ENCODE peak calls at places on chromosomes 7 and 10, in seven cellular contexts. O is H1, X is HCT116, T is GM12878, E is HepG2, N is K562, Z is SK-N-SH. Q is an unnamed sample.

GRCh38 chr7:1361016-1361755 is 98.1 kb downstream of the MICALL2 start:
- DNase-seq in O (no peak), X (no peak), T (no peak), E (no peak), N (no peak), Z (peak), Q (no peak)

GRCh38 chr10:2731940-2732339 is 335.4 kb upstream of the PFKP start:
- DNase-seq in O (no peak), X (no peak), T (no peak), E (no peak), N (no peak), Z (no peak), Q (no peak)

GRCh38 chr10:103842605-103843004 is 12.8 kb downstream of the SH3PXD2A start:
- DNase-seq in O (no peak), X (no peak), T (no peak), E (peak), N (no peak), Z (no peak), Q (peak)

GRCh38 chr7:25014735-25015134 is 34.8 kb upstream of the OSBPL3 start:
- DNase-seq in O (no peak), X (no peak), T (no peak), E (no peak), N (no peak), Z (no peak), Q (no peak)

GRCh38 chr7:75719626-75720025 is 19.1 kb downstream of the HIP1 start:
- DNase-seq in O (no peak), X (no peak), T (no peak), E (peak), N (no peak), Z (no peak), Q (no peak)

GRCh38 chr10:128735996-128736395 is 609.8 kb upstream of the MKI67 start:
- DNase-seq in O (no peak), X (no peak), T (no peak), E (no peak), N (no peak), Z (no peak), Q (no peak)

GRCh38 chr10:91702586-91703088 is 69.8 kb upstream of the PPP1R3C start:
- DNase-seq in O (no peak), X (no peak), T (no peak), E (no peak), N (no peak), Z (no peak), Q (no peak)

GRCh38 chr10:122590158-122590557 is 29.6 kb downstream of the DMBT1 start:
- DNase-seq in O (no peak), X (no peak), T (no peak), E (no peak), N (no peak), Z (no peak), Q (no peak)

GRCh38 chr10:7192831-7193348 is 217.9 kb downstream of the SFMBT2 start:
- DNase-seq in O (no peak), X (no peak), T (no peak), E (no peak), N (no peak), Z (no peak), Q (no peak)

GRCh38 chr7:140478361-140479061 is 794 bp downstream of the MKRN1 start:
- DNase-seq in O (no peak), X (no peak), T (no peak), E (no peak), N (no peak), Z (peak), Q (no peak)

GRCh38 chr7:51275532-51275931 is 41.1 kb downstream of the COBL start:
- DNase-seq in O (no peak), X (no peak), T (no peak), E (peak), N (no peak), Z (no peak), Q (no peak)

GRCh38 chr7:90312745-90313144 is 8.4 kb downstream of the FAM237B start:
- DNase-seq in O (no peak), X (no peak), T (no peak), E (peak), N (no peak), Z (no peak), Q (peak)

GRCh38 chr10:113529575-113529974 is 23.3 kb upstream of the HABP2 start:
- DNase-seq in O (no peak), X (no peak), T (no peak), E (no peak), N (no peak), Z (no peak), Q (no peak)

GRCh38 chr7:152351168-152351567 is 84.6 kb downstream of the KMT2C start:
- DNase-seq in O (no peak), X (no peak), T (no peak), E (no peak), N (no peak), Z (no peak), Q (peak)

GRCh38 chr10:99661370-99661749 is 2.1 kb downstream of the ENTPD7 start:
- DNase-seq in O (no peak), X (no peak), T (no peak), E (no peak), N (no peak), Z (no peak), Q (no peak)

GRCh38 chr10:101812606-101813005 is 5.6 kb downstream of the OGA start:
- DNase-seq in O (no peak), X (no peak), T (no peak), E (no peak), N (no peak), Z (no peak), Q (no peak)

GRCh38 chr10:63465293-63466167 is at the start of gene JMJD1C:
- DNase-seq in O (peak), X (peak), T (no peak), E (peak), N (peak), Z (peak), Q (peak)

GRCh38 chr10:117174439-117175214 is 22.7 kb upstream of the KCNK18 start:
- DNase-seq in O (peak), X (peak), T (peak), E (peak), N (peak), Z (peak), Q (peak)

GRCh38 chr10:103273026-103273425 is 3.9 kb upstream of the INA start:
- DNase-seq in O (no peak), X (peak), T (no peak), E (no peak), N (no peak), Z (no peak), Q (no peak)

GRCh38 chr10:110392860-110393732 is 88.4 kb upstream of the SMNDC1 start:
- DNase-seq in O (no peak), X (no peak), T (no peak), E (no peak), N (no peak), Z (no peak), Q (no peak)

GRCh38 chr7:93178213-93178612 is 30.0 kb upstream of the SAMD9L start:
- DNase-seq in O (no peak), X (no peak), T (no peak), E (no peak), N (no peak), Z (peak), Q (peak)

GRCh38 chr10:21964983-21965665 is 38.4 kb downstream of the DNAJC1 start:
- DNase-seq in O (no peak), X (no peak), T (no peak), E (no peak), N (no peak), Z (no peak), Q (peak)

GRCh38 chr10:21962362-21962761 is 41.2 kb downstream of the DNAJC1 start:
- DNase-seq in O (no peak), X (no peak), T (no peak), E (no peak), N (no peak), Z (no peak), Q (no peak)

GRCh38 chr10:21959998-21960397 is 43.5 kb downstream of the DNAJC1 start:
- DNase-seq in O (no peak), X (no peak), T (no peak), E (no peak), N (no peak), Z (no peak), Q (no peak)

DNA sequence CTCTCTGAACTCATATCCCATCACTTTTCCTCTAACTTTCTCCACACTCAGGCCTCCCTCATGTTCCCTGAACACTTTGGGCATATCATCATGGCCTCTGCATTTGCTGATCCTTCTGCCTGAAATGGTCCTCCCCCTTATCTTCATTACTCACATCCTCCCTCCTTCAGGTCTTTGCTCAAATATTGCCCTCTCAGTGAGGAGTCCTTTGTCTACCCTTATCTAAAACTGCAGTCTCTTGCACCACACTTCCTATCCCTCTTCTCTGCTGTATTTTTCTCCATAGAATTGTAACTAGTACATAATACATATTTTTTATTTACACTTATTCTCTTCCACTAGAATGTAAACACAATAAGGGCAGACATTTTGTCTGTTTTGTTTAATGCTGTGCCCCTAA is 41.7 kb downstream of the DNAJC1 start:
- DNase-seq in O (no peak), X (no peak), T (no peak), E (no peak), N (peak), Z (no peak), Q (no peak)
- TF ChIP-seq JUND in O (no peak), X (no peak), T (no peak), E (no peak), N (peak), Z (no peak), Q (no peak)

GRCh38 chr7:101175664-101176063 is 4.4 kb downstream of the NAT16 start:
- DNase-seq in O (no peak), X (no peak), T (no peak), E (no peak), N (no peak), Z (no peak), Q (no peak)

GRCh38 chr7:101173752-101174244 is 6.3 kb downstream of the NAT16 start:
- DNase-seq in O (no peak), X (peak), T (no peak), E (no peak), N (peak), Z (peak), Q (peak)

GRCh38 chr7:101172005-101172853 is 6.9 kb upstream of the VGF start:
- DNase-seq in O (no peak), X (no peak), T (no peak), E (no peak), N (no peak), Z (peak), Q (peak)

GRCh38 chr7:101172854-101173751 is 7.0 kb downstream of the NAT16 start:
- DNase-seq in O (no peak), X (no peak), T (no peak), E (no peak), N (peak), Z (peak), Q (no peak)

DNA sequence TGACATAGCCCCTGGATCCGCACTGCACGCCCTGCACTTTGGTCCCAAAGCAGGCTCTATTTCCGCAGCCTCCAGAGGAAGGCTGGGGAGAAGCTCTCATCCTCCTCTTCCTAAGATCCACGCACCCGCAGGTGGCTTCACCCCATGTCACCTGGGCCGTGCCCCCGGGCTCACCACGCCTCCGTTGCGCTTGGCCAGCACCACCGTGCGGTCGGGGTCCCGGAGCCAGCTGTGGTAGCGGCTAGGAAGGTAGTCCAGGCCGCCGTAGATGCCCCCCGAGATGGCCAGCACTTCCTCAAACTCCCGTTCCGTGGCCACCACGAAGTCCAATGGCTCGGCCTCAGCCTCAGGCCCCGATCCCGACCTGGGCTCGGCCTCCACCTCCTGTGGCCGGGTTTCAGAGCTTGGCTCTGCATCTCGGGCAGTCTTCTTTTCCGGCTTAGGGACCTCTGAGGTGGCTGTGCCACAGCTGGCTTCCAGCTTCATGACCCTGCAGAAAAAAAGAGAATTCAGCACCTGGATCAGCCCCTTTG is 5.7 kb downstream of the NAT16 start:
- DNase-seq in O (no peak), X (no peak), T (no peak), E (no peak), N (no peak), Z (peak), Q (no peak)
- TF ChIP-seq JUND in O (no peak), X (no peak), T (no peak), E (no peak), N (no peak), Z (no peak), Q (no peak)

GRCh38 chr7:95883208-95883607 is 110.9 kb downstream of the DYNC1I1 start:
- DNase-seq in O (no peak), X (no peak), T (no peak), E (no peak), N (no peak), Z (peak), Q (no peak)

GRCh38 chr7:95881597-95881996 is 109.2 kb downstream of the DYNC1I1 start:
- DNase-seq in O (no peak), X (no peak), T (no peak), E (no peak), N (no peak), Z (peak), Q (no peak)

GRCh38 chr7:95886501-95887090 is 114.2 kb downstream of the DYNC1I1 start:
- DNase-seq in O (no peak), X (no peak), T (no peak), E (peak), N (no peak), Z (no peak), Q (no peak)
- TF ChIP-seq JUND in O (no peak), X (no peak), T (no peak), E (no peak), N (no peak), Z (no peak), Q (no peak)

GRCh38 chr10:127577376-127577775 is 28.3 kb downstream of the NPS start:
- DNase-seq in O (no peak), X (no peak), T (no peak), E (no peak), N (no peak), Z (peak), Q (no peak)
- TF ChIP-seq JUND in O (no peak), X (no peak), T (no peak), E (no peak), N (no peak), Z (no peak), Q (no peak)

GRCh38 chr7:157839226-157839625 is 502.4 kb downstream of the DNAJB6 start:
- DNase-seq in O (no peak), X (no peak), T (no peak), E (no peak), N (no peak), Z (no peak), Q (no peak)
- TF ChIP-seq JUND in O (no peak), X (no peak), T (no peak), E (no peak), N (no peak), Z (no peak), Q (no peak)

GRCh38 chr7:44064791-44065430 is 456 bp downstream of the PGAM2 start:
- DNase-seq in O (no peak), X (no peak), T (no peak), E (no peak), N (no peak), Z (peak), Q (no peak)
- TF ChIP-seq JUND in O (no peak), X (no peak), T (no peak), E (no peak), N (no peak), Z (no peak), Q (no peak)

DNA sequence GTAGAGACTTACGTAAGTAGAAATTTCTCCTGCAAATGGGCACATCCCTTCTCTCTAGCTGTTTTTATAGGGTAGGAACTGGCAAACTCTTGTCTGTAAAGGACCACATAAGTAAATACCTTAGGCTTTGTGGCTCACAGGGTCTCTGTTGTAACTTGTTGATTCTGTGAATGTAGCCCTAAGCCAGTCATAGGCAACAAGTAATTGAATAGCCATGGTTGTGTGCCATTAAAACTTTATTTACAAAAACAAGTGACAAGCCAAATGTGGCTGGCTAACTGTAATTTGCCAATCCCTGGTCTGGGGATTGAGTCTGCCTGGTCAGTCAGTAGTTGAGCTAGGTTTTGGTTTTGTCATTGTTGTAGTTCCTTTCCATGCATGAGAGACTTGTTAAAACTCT is 5.3 kb upstream of the KLF6 start:
- DNase-seq in O (no peak), X (no peak), T (no peak), E (no peak), N (no peak), Z (no peak), Q (no peak)
- TF ChIP-seq JUND in O (no peak), X (no peak), T (no peak), E (no peak), N (no peak), Z (no peak), Q (no peak)

GRCh38 chr10:4111593-4111992 is 326.6 kb upstream of the KLF6 start:
- DNase-seq in O (no peak), X (no peak), T (no peak), E (no peak), N (no peak), Z (no peak), Q (no peak)
- TF ChIP-seq JUND in O (no peak), X (no peak), T (no peak), E (no peak), N (no peak), Z (peak), Q (no peak)

DNA sequence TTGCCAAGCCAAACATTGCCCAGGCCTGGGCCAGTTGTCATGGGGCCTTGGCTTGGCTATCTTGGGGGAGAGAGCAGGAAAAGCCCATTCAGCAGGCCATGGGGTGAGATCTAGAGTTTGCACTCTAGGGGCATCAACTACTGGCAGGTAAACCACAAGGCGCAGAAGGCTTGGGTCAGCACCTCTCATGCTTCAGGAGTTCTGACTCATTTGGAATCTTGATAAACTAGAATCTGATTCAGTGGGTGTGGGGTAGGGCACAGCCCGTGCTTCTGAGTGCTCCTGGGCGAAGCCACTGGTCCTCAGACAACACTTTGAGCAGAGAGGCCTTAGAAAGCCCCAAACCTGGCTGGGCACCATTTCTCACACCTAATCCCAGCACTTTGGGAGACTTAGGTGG is 81.1 kb downstream of the RGS10 start:
- DNase-seq in O (no peak), X (peak), T (no peak), E (no peak), N (no peak), Z (no peak), Q (no peak)
- TF ChIP-seq JUND in O (no peak), X (peak), T (no peak), E (no peak), N (no peak), Z (no peak), Q (no peak)

DNA sequence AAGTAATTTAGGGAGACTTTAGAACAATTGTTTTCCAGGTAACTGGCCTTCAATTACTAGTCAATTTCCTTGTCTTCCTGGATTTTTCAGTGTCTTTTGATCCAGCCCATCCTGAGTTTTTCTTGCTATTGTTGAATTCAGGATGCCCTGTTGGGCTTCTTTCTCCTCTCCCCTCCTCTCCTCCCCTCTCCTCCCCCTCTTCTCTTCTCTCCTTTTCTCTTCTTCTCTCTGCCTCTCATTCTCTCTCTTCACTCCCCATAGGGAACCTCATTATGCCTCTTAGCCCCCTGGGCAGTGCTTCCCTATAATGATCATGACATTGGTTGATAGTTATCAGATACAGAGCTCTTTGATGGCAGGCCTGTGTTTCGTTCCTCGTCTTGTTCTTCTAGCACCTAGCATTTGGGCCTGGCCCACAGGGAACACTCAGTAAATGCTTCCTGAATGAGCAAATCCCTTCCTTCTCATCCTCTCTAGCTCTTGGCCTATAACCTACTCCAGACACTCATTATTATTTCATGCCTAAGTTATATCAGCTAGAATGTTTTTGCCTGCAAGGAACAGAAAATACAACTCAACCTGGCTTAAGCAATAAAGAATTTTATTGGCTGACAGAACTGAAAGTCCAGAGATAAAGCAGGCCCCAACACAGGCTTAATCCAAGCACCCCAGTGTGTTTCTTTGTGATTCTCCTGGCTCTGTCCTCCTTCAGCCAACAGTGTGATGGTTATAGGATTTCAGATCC is 56.8 kb downstream of the CACNB2 start:
- DNase-seq in O (no peak), X (no peak), T (no peak), E (no peak), N (no peak), Z (no peak), Q (no peak)
- TF ChIP-seq JUND in O (no peak), X (no peak), T (no peak), E (no peak), N (no peak), Z (no peak), Q (no peak)